ENCODE peak calls at places on chromosome 4, in eight cellular contexts. N is tibial artery, T is OCI-LY7, Z is lower lobe of right lung, P is caudate nucleus, O is mammary epithelial cell, S is foreskin keratinocyte, D is HCT116. F is an unnamed sample.

GRCh38 chr4:10167201-10167600 is 50.6 kb upstream of the WDR1 start:
- DNase-seq in N (no peak), T (no peak), Z (no peak), P (no peak), O (no peak), S (no peak), D (no peak), F (no peak)

GRCh38 chr4:149746281-149746680 is 69.4 kb downstream of the IQCM start:
- DNase-seq in N (no peak), T (no peak), Z (no peak), P (no peak), O (no peak), S (no peak), D (no peak), F (no peak)

GRCh38 chr4:184941671-184942070 is 76.6 kb upstream of the HELT start:
- DNase-seq in N (no peak), T (no peak), Z (no peak), P (no peak), O (no peak), S (no peak), D (no peak), F (no peak)

GRCh38 chr4:88251914-88252313 is 32.4 kb downstream of the PPM1K start:
- DNase-seq in N (no peak), T (no peak), Z (no peak), P (no peak), O (no peak), S (no peak), D (no peak), F (no peak)

GRCh38 chr4:26069218-26069617 is 155.2 kb downstream of the SMIM20 start:
- DNase-seq in N (no peak), T (peak), Z (no peak), P (no peak), O (no peak), S (no peak), D (no peak), F (no peak)

GRCh38 chr4:184464759-184465454 is 9.4 kb downstream of the IRF2 start:
- DNase-seq in N (no peak), T (no peak), Z (no peak), P (no peak), O (no peak), S (no peak), D (no peak), F (no peak)

GRCh38 chr4:106056914-106057313 is 161.6 kb downstream of the NPNT start:
- DNase-seq in N (no peak), T (no peak), Z (no peak), P (no peak), O (no peak), S (no peak), D (no peak), F (no peak)

GRCh38 chr4:9880411-9881197 is 99.2 kb downstream of the DRD5 start:
- DNase-seq in N (no peak), T (no peak), Z (no peak), P (no peak), O (no peak), S (no peak), D (no peak), F (no peak)

DNA sequence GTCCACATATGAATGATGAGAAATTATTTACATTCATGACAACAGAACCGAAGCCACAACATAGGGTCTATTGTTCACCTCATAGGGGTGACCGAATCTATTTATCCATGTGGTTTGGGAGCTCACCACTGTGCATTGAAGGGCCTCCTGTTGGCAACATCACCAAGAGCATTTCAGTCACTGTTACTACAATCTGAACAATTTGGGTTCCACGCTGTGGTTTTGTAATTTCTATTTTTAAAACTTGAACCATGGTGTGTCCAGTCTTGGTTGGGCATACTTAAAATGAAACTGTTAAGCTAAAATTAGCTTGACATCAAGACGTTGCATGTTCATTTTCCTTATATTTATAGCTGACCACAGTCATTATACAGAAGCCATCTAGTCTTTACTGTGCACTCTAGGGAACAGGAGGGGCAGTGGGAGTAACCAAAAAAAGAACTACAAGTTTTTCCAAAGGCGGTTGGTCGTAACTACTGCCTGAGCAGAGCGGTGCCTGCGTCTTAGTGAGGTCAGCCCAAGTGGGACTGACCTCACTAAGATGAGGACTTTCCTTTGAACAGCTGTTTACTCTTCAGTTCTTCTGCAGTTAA is 192.1 kb downstream of the SPRY1 start:
- DNase-seq in N (no peak), T (no peak), Z (no peak), P (no peak), O (peak), S (no peak), D (no peak), F (no peak)
- H3K27ac ChIP-seq in N (peak), T (no peak), Z (peak), P (no peak), O (peak), S (no peak), D (peak), F (peak)

GRCh38 chr4:1868912-1869311 is 2.3 kb upstream of the NSD2 start:
- DNase-seq in N (no peak), T (no peak), Z (no peak), P (no peak), O (no peak), S (no peak), D (no peak), F (no peak)
- H3K27ac ChIP-seq in N (no peak), T (no peak), Z (no peak), P (no peak), O (no peak), S (no peak), D (no peak), F (no peak)

GRCh38 chr4:138935135-138935795 is 80.3 kb upstream of the NOCT start:
- DNase-seq in N (no peak), T (no peak), Z (no peak), P (no peak), O (no peak), S (no peak), D (no peak), F (no peak)
- H3K27ac ChIP-seq in N (no peak), T (no peak), Z (no peak), P (no peak), O (no peak), S (no peak), D (no peak), F (no peak)

DNA sequence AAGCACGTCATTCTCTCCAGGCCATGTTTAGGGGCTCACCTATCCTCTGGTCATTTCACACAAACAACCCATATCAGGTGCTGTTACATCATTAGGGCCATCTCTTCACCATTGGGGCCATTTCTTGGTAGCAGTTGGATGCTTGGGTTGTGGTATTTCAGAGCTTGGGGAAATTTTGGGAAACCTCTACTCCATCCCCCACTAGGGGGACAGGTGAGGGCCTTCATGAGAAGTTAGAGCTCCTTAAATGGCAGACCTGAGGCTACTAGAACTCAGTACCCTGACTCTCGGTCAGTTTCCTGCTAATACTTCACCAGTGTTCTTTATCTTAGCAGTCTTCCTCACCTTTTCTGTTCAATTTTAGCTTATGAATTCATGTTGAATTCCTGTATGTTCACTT is 50.2 kb downstream of the ZNF827 start:
- DNase-seq in N (no peak), T (peak), Z (no peak), P (no peak), O (no peak), S (no peak), D (no peak), F (no peak)
- H3K27ac ChIP-seq in N (peak), T (no peak), Z (no peak), P (no peak), O (no peak), S (no peak), D (no peak), F (peak)

GRCh38 chr4:16021804-16022560 is 59.0 kb upstream of the FGFBP2 start:
- DNase-seq in N (no peak), T (no peak), Z (no peak), P (no peak), O (no peak), S (no peak), D (no peak), F (no peak)
- H3K27ac ChIP-seq in N (no peak), T (no peak), Z (no peak), P (no peak), O (no peak), S (no peak), D (no peak), F (no peak)

GRCh38 chr4:120079839-120080520 is 13.3 kb upstream of the MAD2L1 start:
- DNase-seq in N (no peak), T (no peak), Z (no peak), P (no peak), O (no peak), S (no peak), D (no peak), F (no peak)

GRCh38 chr4:120082286-120082685 is 15.6 kb upstream of the MAD2L1 start:
- DNase-seq in N (no peak), T (no peak), Z (no peak), P (no peak), O (no peak), S (no peak), D (no peak), F (no peak)

GRCh38 chr4:120083152-120083551 is 16.5 kb upstream of the MAD2L1 start:
- DNase-seq in N (no peak), T (no peak), Z (no peak), P (no peak), O (no peak), S (no peak), D (no peak), F (no peak)

GRCh38 chr4:120080533-120080932 is 13.9 kb upstream of the MAD2L1 start:
- DNase-seq in N (no peak), T (no peak), Z (no peak), P (no peak), O (no peak), S (no peak), D (no peak), F (no peak)

GRCh38 chr4:120078216-120078615 is 11.6 kb upstream of the MAD2L1 start:
- DNase-seq in N (no peak), T (no peak), Z (no peak), P (no peak), O (no peak), S (no peak), D (no peak), F (no peak)
- H3K27ac ChIP-seq in N (no peak), T (no peak), Z (no peak), P (no peak), O (no peak), S (no peak), D (no peak), F (no peak)

GRCh38 chr4:128347175-128347868 is 59.7 kb upstream of the PGRMC2 start:
- DNase-seq in N (no peak), T (no peak), Z (no peak), P (no peak), O (no peak), S (no peak), D (no peak), F (no peak)
- H3K27ac ChIP-seq in N (no peak), T (no peak), Z (no peak), P (no peak), O (no peak), S (no peak), D (no peak), F (no peak)

DNA sequence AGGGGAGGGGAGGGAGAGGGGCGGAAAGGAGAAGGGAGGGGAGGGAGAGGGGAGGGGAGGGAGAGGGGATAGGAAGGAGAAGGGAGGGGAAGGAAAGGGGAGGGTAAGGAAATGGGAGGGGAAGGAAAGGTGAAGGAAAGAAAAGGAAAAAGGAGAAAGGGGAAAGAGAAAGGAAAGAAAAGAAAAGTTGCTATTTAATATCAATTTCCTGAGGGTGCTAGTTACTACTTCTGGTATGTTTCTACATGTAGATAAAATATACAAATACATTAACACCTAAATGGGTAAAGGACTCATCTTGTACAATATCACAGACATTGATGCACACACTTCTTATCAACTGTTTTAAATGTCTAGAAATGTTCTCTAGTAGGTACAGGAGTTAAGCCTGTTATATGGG is 22.6 kb downstream of the ANXA5 start:
- DNase-seq in N (no peak), T (no peak), Z (no peak), P (no peak), O (no peak), S (no peak), D (no peak), F (no peak)
- H3K27ac ChIP-seq in N (no peak), T (no peak), Z (no peak), P (no peak), O (no peak), S (no peak), D (no peak), F (no peak)

F was measured in suprapubic skin.